ENCODE peak calls at places on chromosomes 5 and 9, in four cellular contexts. One of them, this sample, is unnamed.

GRCh38 chr5:127885176-127885575 is 182.0 kb downstream of the CCDC192 start:
- DNase-seq in breast epithelium: no peak
- DNase-seq in brain microvascular endothelial cell: no peak
- DNase-seq in lung: no peak
- DNase-seq in this sample: no peak

GRCh38 chr5:150905312-150905683 is 518 bp upstream of the ZNF300 start:
- DNase-seq in breast epithelium: no peak
- DNase-seq in brain microvascular endothelial cell: no peak
- DNase-seq in lung: no peak
- DNase-seq in this sample: no peak

GRCh38 chr5:149422429-149423286 is 43.6 kb upstream of the IL17B start:
- DNase-seq in breast epithelium: no peak
- DNase-seq in brain microvascular endothelial cell: peak; percentile 76
- DNase-seq in lung: peak; percentile 42
- DNase-seq in this sample: peak; percentile 64

GRCh38 chr9:2809692-2810423 is 34.0 kb downstream of the PUM3 start:
- DNase-seq in breast epithelium: no peak
- DNase-seq in brain microvascular endothelial cell: peak; percentile 93
- DNase-seq in lung: no peak
- DNase-seq in this sample: peak; percentile 82

GRCh38 chr5:103502651-103503050 is 59.9 kb downstream of the NUDT12 start:
- DNase-seq in breast epithelium: no peak
- DNase-seq in brain microvascular endothelial cell: no peak
- DNase-seq in lung: no peak
- DNase-seq in this sample: no peak

GRCh38 chr5:171407234-171407633 is 12.2 kb upstream of the FGF18 start:
- DNase-seq in breast epithelium: no peak
- DNase-seq in brain microvascular endothelial cell: no peak
- DNase-seq in lung: no peak
- DNase-seq in this sample: no peak

GRCh38 chr5:125327676-125328075 is 581.2 kb upstream of the ZNF608 start:
- DNase-seq in breast epithelium: no peak
- DNase-seq in brain microvascular endothelial cell: no peak
- DNase-seq in lung: no peak
- DNase-seq in this sample: peak; percentile 24

GRCh38 chr9:118302721-118303120 is 598.5 kb downstream of the TLR4 start:
- DNase-seq in breast epithelium: no peak
- DNase-seq in brain microvascular endothelial cell: no peak
- DNase-seq in lung: no peak
- DNase-seq in this sample: no peak

GRCh38 chr9:19376931-19377330 is 3.1 kb downstream of the RPS6 start:
- DNase-seq in breast epithelium: no peak
- DNase-seq in brain microvascular endothelial cell: no peak
- DNase-seq in lung: no peak
- DNase-seq in this sample: no peak

GRCh38 chr5:103587185-103587748 is 24.7 kb upstream of the NUDT12 start:
- DNase-seq in breast epithelium: no peak
- DNase-seq in brain microvascular endothelial cell: no peak
- DNase-seq in lung: no peak
- DNase-seq in this sample: peak; percentile 47

GRCh38 chr9:24071736-24072135 is 245.7 kb upstream of the ELAVL2 start:
- DNase-seq in breast epithelium: no peak
- DNase-seq in brain microvascular endothelial cell: no peak
- DNase-seq in lung: no peak
- DNase-seq in this sample: no peak

GRCh38 chr5:80782626-80783025 is 127.8 kb upstream of the DHFR start:
- DNase-seq in breast epithelium: no peak
- DNase-seq in brain microvascular endothelial cell: no peak
- DNase-seq in lung: no peak
- DNase-seq in this sample: no peak

GRCh38 chr5:58156354-58156753 is 303.5 kb downstream of the PLK2 start:
- DNase-seq in breast epithelium: no peak
- DNase-seq in brain microvascular endothelial cell: peak; percentile 70
- DNase-seq in lung: no peak
- DNase-seq in this sample: no peak

GRCh38 chr5:178329331-178329730 is 96.7 kb upstream of the PHYKPL start:
- DNase-seq in breast epithelium: no peak
- DNase-seq in brain microvascular endothelial cell: no peak
- DNase-seq in lung: no peak
- DNase-seq in this sample: no peak

DNA sequence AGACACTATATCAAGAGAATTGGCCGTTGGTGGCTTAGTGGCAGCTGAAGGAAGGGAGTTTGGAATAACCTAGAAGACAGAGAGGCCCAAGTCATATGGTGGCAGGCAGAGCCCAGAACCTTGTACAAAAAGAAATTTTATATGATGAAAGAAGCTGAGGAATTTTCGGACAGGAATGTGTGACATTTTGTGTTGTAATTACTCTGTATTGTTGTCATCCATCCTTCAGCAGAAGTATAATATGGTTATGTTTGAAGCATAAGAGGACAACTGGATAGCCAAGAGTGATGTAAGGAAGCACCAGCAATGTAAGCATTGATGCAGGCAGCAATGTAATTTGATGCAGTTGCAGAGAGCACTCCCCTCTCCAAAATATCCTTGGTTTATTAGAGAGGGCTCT is 19.1 kb upstream of the SNX2 start:
- DNase-seq in breast epithelium: no peak
- DNase-seq in brain microvascular endothelial cell: no peak
- DNase-seq in lung: no peak
- DNase-seq in this sample: no peak
- H3K27ac ChIP-seq in breast epithelium: no peak overlapping the region
- H3K27ac ChIP-seq in brain microvascular endothelial cell: peak overlapping the region; percentile 65
- H3K27ac ChIP-seq in lung: no peak overlapping the region
- H3K27ac ChIP-seq in this sample: no peak overlapping the region

GRCh38 chr5:90878081-90878480 is 319.5 kb downstream of the ADGRV1 start:
- DNase-seq in breast epithelium: no peak
- DNase-seq in brain microvascular endothelial cell: no peak
- DNase-seq in lung: peak; percentile 65
- DNase-seq in this sample: no peak
- TF ChIP-seq CTCF in breast epithelium: no peak
- TF ChIP-seq CTCF in brain microvascular endothelial cell: no peak
- TF ChIP-seq CTCF in lung: no peak
- TF ChIP-seq CTCF in this sample: no peak

GRCh38 chr9:88702985-88703384 is 168.0 kb downstream of the NXNL2 start:
- DNase-seq in breast epithelium: no peak
- DNase-seq in brain microvascular endothelial cell: no peak
- DNase-seq in lung: no peak
- DNase-seq in this sample: no peak

GRCh38 chr9:88692837-88693236 is 157.9 kb downstream of the NXNL2 start:
- DNase-seq in breast epithelium: no peak
- DNase-seq in brain microvascular endothelial cell: no peak
- DNase-seq in lung: no peak
- DNase-seq in this sample: no peak

GRCh38 chr9:88696501-88696900 is 161.5 kb downstream of the NXNL2 start:
- DNase-seq in breast epithelium: no peak
- DNase-seq in brain microvascular endothelial cell: no peak
- DNase-seq in lung: no peak
- DNase-seq in this sample: no peak

GRCh38 chr9:88694625-88695024 is 159.6 kb downstream of the NXNL2 start:
- DNase-seq in breast epithelium: no peak
- DNase-seq in brain microvascular endothelial cell: peak; percentile 61
- DNase-seq in lung: no peak
- DNase-seq in this sample: no peak

GRCh38 chr9:88697764-88698436 is 162.9 kb downstream of the NXNL2 start:
- DNase-seq in breast epithelium: no peak
- DNase-seq in brain microvascular endothelial cell: no peak
- DNase-seq in lung: no peak
- DNase-seq in this sample: no peak
- H3K27ac ChIP-seq in breast epithelium: no peak overlapping the region
- H3K27ac ChIP-seq in brain microvascular endothelial cell: no peak overlapping the region
- H3K27ac ChIP-seq in lung: no peak overlapping the region
- H3K27ac ChIP-seq in this sample: no peak overlapping the region

GRCh38 chr9:137298983-137299521 is 3.0 kb downstream of the NRARP start:
- DNase-seq in breast epithelium: no peak
- DNase-seq in brain microvascular endothelial cell: no peak
- DNase-seq in lung: no peak
- DNase-seq in this sample: peak; percentile 60
- TF ChIP-seq CTCF in breast epithelium: no peak
- TF ChIP-seq CTCF in brain microvascular endothelial cell: no peak
- TF ChIP-seq CTCF in lung: no peak
- TF ChIP-seq CTCF in this sample: no peak

GRCh38 chr9:98839166-98839565 is 31.7 kb downstream of the GALNT12 start:
- DNase-seq in breast epithelium: no peak
- DNase-seq in brain microvascular endothelial cell: no peak
- DNase-seq in lung: no peak
- DNase-seq in this sample: no peak

GRCh38 chr9:98838155-98838904 is 30.9 kb downstream of the GALNT12 start:
- DNase-seq in breast epithelium: no peak
- DNase-seq in brain microvascular endothelial cell: no peak
- DNase-seq in lung: no peak
- DNase-seq in this sample: no peak

GRCh38 chr9:98839724-98840123 is 32.3 kb downstream of the GALNT12 start:
- DNase-seq in breast epithelium: no peak
- DNase-seq in brain microvascular endothelial cell: no peak
- DNase-seq in lung: no peak
- DNase-seq in this sample: peak; percentile 30

GRCh38 chr9:98846081-98846480 is 38.6 kb downstream of the GALNT12 start:
- DNase-seq in breast epithelium: no peak
- DNase-seq in brain microvascular endothelial cell: no peak
- DNase-seq in lung: no peak
- DNase-seq in this sample: no peak

GRCh38 chr9:98842510-98842909 is 35.0 kb downstream of the GALNT12 start:
- DNase-seq in breast epithelium: no peak
- DNase-seq in brain microvascular endothelial cell: no peak
- DNase-seq in lung: no peak
- DNase-seq in this sample: no peak
- H3K27ac ChIP-seq in breast epithelium: no peak overlapping the region
- H3K27ac ChIP-seq in brain microvascular endothelial cell: no peak overlapping the region
- H3K27ac ChIP-seq in lung: no peak overlapping the region
- H3K27ac ChIP-seq in this sample: no peak overlapping the region

DNA sequence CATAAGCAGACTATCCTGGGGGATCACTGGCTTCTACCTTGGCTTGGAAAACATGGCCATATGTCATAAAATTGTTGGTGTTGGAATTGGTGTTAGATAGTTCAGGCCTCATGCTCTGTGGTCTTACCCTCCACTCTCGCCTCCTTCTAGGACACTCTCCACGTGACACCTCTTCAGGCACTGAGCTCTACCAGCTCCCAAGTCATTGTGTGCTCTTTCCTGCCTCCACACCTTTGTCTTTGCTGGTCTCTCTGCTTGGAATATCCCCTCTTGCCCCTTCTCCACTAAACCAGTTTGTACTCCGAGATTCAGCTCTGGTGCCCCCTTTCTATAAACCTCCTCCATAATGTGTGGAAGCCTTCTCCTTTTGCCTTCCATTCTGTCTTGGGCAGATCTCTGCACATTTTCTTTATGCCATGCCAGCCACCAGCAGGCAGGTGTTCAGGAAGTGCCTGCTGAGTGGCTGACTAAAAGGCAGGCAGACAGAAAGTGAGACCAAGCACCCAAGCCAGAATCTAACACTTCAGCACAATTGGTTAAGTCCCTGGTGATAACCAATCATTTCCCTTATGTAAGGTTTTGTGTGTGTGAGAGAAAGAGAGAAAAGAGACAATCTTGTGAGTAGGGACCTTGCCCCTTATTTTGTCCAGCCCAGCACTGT is 37.7 kb downstream of the SAR1B start:
- DNase-seq in breast epithelium: no peak
- DNase-seq in brain microvascular endothelial cell: no peak
- DNase-seq in lung: no peak
- DNase-seq in this sample: no peak
- TF ChIP-seq CTCF in breast epithelium: no peak
- TF ChIP-seq CTCF in brain microvascular endothelial cell: no peak
- TF ChIP-seq CTCF in lung: no peak
- TF ChIP-seq CTCF in this sample: no peak